ENCODE peak calls at places on chromosomes 12 and 14, in seven cellular contexts. U, Z, X, D, B, R and J are unnamed samples.
A peak's percentile ranks its signal among the peaks of the same experiment; 100 is the strongest.

GRCh38 chr12:132249747-132250478 is 79.5 kb downstream of the GALNT9 start:
- DNase-seq in U (no peak), Z (no peak), X (no peak), D (no peak), B (no peak), R (no peak), J (no peak)

GRCh38 chr14:77037886-77038511 is 9.5 kb upstream of the IRF2BPL start:
- DNase-seq in U (peak; percentile 27), Z (no peak), X (no peak), D (no peak), B (no peak), R (peak; percentile 61), J (peak; percentile 38)

GRCh38 chr12:120481022-120481767 is 11.6 kb upstream of the SRSF9 start:
- DNase-seq in U (no peak), Z (no peak), X (no peak), D (no peak), B (no peak), R (no peak), J (no peak)

GRCh38 chr12:47799357-47799955 is 20.2 kb downstream of the HDAC7 start:
- DNase-seq in U (no peak), Z (no peak), X (no peak), D (no peak), B (no peak), R (peak; percentile 45), J (no peak)

GRCh38 chr12:68003777-68004176 is 14.5 kb downstream of the IFNG-AS1 start:
- DNase-seq in U (no peak), Z (no peak), X (no peak), D (no peak), B (no peak), R (no peak), J (no peak)

GRCh38 chr12:7374423-7375144 is 69.4 kb downstream of the CD163L1 start:
- DNase-seq in U (no peak), Z (peak; percentile 71), X (no peak), D (peak; percentile 77), B (peak; percentile 40), R (peak; percentile 69), J (peak; percentile 73)

GRCh38 chr14:104724981-104725771 is 1.1 kb downstream of the ADSS1 start:
- DNase-seq in U (no peak), Z (peak; percentile 51), X (no peak), D (peak; percentile 59), B (no peak), R (peak; percentile 63), J (peak; percentile 37)

GRCh38 chr12:130920119-130920703 is 33.5 kb upstream of the ADGRD1 start:
- DNase-seq in U (no peak), Z (no peak), X (no peak), D (no peak), B (no peak), R (peak; percentile 67), J (no peak)

GRCh38 chr14:75979071-75979571 is 2.7 kb downstream of the TGFB3 start:
- DNase-seq in U (no peak), Z (peak; percentile 50), X (no peak), D (peak; percentile 72), B (peak; percentile 59), R (peak; percentile 66), J (peak; percentile 54)

GRCh38 chr12:34204830-34205285 is 182.6 kb downstream of the ALG10 start:
- DNase-seq in U (no peak), Z (no peak), X (no peak), D (no peak), B (no peak), R (no peak), J (no peak)

GRCh38 chr12:12655061-12655460 is 40.9 kb downstream of the GPR19 start:
- DNase-seq in U (no peak), Z (no peak), X (no peak), D (no peak), B (no peak), R (no peak), J (no peak)